ENCODE peak calls at places on chromosomes 5 and 9, in eight cellular contexts. J, C, D, T, N, X, S and I are unnamed samples.
A peak's percentile ranks its signal among the peaks of the same experiment; 100 is the strongest.

GRCh38 chr9:80163889-80164288 is 592.1 kb downstream of the TLE4 start:
- DNase-seq in J (no peak), C (no peak), D (no peak), T (no peak), N (no peak), X (no peak), S (no peak), I (no peak)

GRCh38 chr5:109865636-109866035 is 175.9 kb downstream of the MAN2A1 start:
- DNase-seq in J (no peak), C (peak; percentile 11), D (peak; percentile 77), T (no peak), N (no peak), X (no peak), S (peak; percentile 99), I (no peak)

GRCh38 chr5:67673618-67674017 is 477.0 kb upstream of the CD180 start:
- DNase-seq in J (no peak), C (no peak), D (no peak), T (no peak), N (no peak), X (no peak), S (no peak), I (no peak)

GRCh38 chr9:12681620-12682019 is 11.6 kb upstream of the TYRP1 start:
- DNase-seq in J (no peak), C (no peak), D (no peak), T (no peak), N (no peak), X (no peak), S (peak; percentile 60), I (no peak)

GRCh38 chr5:128799945-128800344 is 165.3 kb upstream of the SLC27A6 start:
- DNase-seq in J (no peak), C (no peak), D (no peak), T (no peak), N (no peak), X (no peak), S (no peak), I (no peak)

GRCh38 chr5:94776167-94776566 is 157.7 kb downstream of the SLF1 start:
- DNase-seq in J (no peak), C (no peak), D (no peak), T (no peak), N (peak; percentile 64), X (no peak), S (no peak), I (no peak)

GRCh38 chr9:72524820-72525539 is 3.6 kb downstream of the TMC1 start:
- DNase-seq in J (peak; percentile 5), C (no peak), D (peak; percentile 100), T (peak; percentile 26), N (no peak), X (no peak), S (peak; percentile 98), I (no peak)

GRCh38 chr5:77498952-77499351 is 6.8 kb upstream of the WDR41 start:
- DNase-seq in J (no peak), C (no peak), D (no peak), T (no peak), N (no peak), X (no peak), S (no peak), I (no peak)

GRCh38 chr9:134329886-134330285 is 3.6 kb downstream of the RXRA start:
- DNase-seq in J (no peak), C (no peak), D (peak; percentile 41), T (no peak), N (no peak), X (no peak), S (no peak), I (no peak)

GRCh38 chr5:151750121-151750520 is 8.3 kb downstream of the ATOX1 start:
- DNase-seq in J (no peak), C (no peak), D (no peak), T (no peak), N (no peak), X (no peak), S (no peak), I (no peak)

GRCh38 chr5:175809531-175810121 is 61.8 kb upstream of the CPLX2 start:
- DNase-seq in J (no peak), C (no peak), D (peak; percentile 88), T (no peak), N (no peak), X (no peak), S (peak; percentile 79), I (no peak)